ENCODE peak calls at places on chromosomes 12 and 14, in six cellular contexts. One of them, this sample, is unnamed.

GRCh38 chr12:42213954-42214426 is 24.1 kb downstream of the YAF2 start:
- DNase-seq in H1: no peak
- DNase-seq in K562: no peak
- DNase-seq in HepG2: no peak
- DNase-seq in GM12891: no peak
- DNase-seq in GM12878: no peak
- DNase-seq in this sample: no peak

GRCh38 chr12:80567391-80567790 is 123.4 kb downstream of the PTPRQ start:
- DNase-seq in H1: no peak
- DNase-seq in K562: no peak
- DNase-seq in HepG2: no peak
- DNase-seq in GM12891: no peak
- DNase-seq in GM12878: no peak
- DNase-seq in this sample: no peak

GRCh38 chr12:130992448-130992847 is 38.7 kb downstream of the ADGRD1 start:
- DNase-seq in H1: no peak
- DNase-seq in K562: no peak
- DNase-seq in HepG2: no peak
- DNase-seq in GM12891: no peak
- DNase-seq in GM12878: no peak
- DNase-seq in this sample: no peak

GRCh38 chr12:72209096-72209495 is 63.1 kb upstream of the TRHDE start:
- DNase-seq in H1: no peak
- DNase-seq in K562: no peak
- DNase-seq in HepG2: no peak
- DNase-seq in GM12891: no peak
- DNase-seq in GM12878: no peak
- DNase-seq in this sample: no peak

GRCh38 chr14:60133487-60133886 is 31.7 kb downstream of the DHRS7 start:
- DNase-seq in H1: no peak
- DNase-seq in K562: no peak
- DNase-seq in HepG2: no peak
- DNase-seq in GM12891: no peak
- DNase-seq in GM12878: no peak
- DNase-seq in this sample: no peak

GRCh38 chr14:36238666-36239363 is 62.3 kb upstream of the PTCSC3 start:
- DNase-seq in H1: no peak
- DNase-seq in K562: no peak
- DNase-seq in HepG2: no peak
- DNase-seq in GM12891: no peak
- DNase-seq in GM12878: no peak
- DNase-seq in this sample: no peak

GRCh38 chr14:68655021-68655811 is 137.7 kb downstream of the ZFP36L1 start:
- DNase-seq in H1: peak
- DNase-seq in K562: no peak
- DNase-seq in HepG2: peak
- DNase-seq in GM12891: no peak
- DNase-seq in GM12878: no peak
- DNase-seq in this sample: no peak

GRCh38 chr14:92387610-92388009 is 64.6 kb downstream of the SLC24A4 start:
- DNase-seq in H1: no peak
- DNase-seq in K562: no peak
- DNase-seq in HepG2: peak
- DNase-seq in GM12891: no peak
- DNase-seq in GM12878: no peak
- DNase-seq in this sample: no peak

GRCh38 chr14:101196795-101197590 is 293.5 kb upstream of the RTL1 start:
- DNase-seq in H1: peak
- DNase-seq in K562: peak
- DNase-seq in HepG2: no peak
- DNase-seq in GM12891: no peak
- DNase-seq in GM12878: no peak
- DNase-seq in this sample: no peak

GRCh38 chr14:66752109-66752508 is 244.2 kb downstream of the GPHN start:
- DNase-seq in H1: no peak
- DNase-seq in K562: no peak
- DNase-seq in HepG2: no peak
- DNase-seq in GM12891: no peak
- DNase-seq in GM12878: peak
- DNase-seq in this sample: no peak

GRCh38 chr14:66745078-66745477 is 237.1 kb downstream of the GPHN start:
- DNase-seq in H1: no peak
- DNase-seq in K562: no peak
- DNase-seq in HepG2: no peak
- DNase-seq in GM12891: no peak
- DNase-seq in GM12878: no peak
- DNase-seq in this sample: no peak

DNA sequence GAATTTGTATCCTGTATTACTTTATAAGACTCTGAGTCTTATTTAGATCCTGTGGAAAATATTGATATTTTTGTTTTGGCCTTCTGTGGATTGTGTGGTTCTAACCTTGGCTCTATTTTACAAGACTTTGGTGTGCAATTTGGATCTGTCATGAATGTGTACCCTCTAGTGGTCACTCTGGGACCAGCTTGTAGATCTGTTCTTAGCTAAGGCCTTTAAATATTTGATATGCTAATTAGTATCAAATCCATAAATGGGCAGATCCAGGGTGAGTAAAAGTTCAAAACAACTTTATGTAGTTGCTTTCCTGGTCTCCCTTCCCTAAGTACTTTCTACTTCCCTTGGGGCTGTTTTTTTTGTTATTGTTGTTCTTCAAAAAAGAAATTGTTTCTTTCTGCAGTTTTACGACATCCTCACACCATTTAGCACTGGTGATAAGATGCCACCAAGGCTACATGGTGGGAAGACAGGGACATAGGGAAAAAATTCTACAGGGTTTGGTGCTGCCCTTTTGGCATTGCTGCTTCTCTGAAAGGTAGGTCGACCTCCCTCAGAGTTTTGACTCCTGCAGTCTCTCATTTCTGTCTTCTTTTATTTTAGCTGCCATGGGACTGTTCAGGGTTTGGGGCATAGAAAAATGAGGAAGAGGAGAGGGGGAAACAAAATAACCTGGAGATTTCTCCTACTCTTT is 238.5 kb downstream of the GPHN start:
- DNase-seq in H1: no peak
- DNase-seq in K562: peak
- DNase-seq in HepG2: peak
- DNase-seq in GM12891: no peak
- DNase-seq in GM12878: no peak
- DNase-seq in this sample: no peak
- TF ChIP-seq TAF1 in H1: no peak
- TF ChIP-seq TAF1 in K562: no peak
- TF ChIP-seq TAF1 in HepG2: no peak
- TF ChIP-seq TAF1 in GM12891: no peak
- TF ChIP-seq TAF1 in GM12878: no peak
- TF ChIP-seq TAF1 in this sample: no peak

DNA sequence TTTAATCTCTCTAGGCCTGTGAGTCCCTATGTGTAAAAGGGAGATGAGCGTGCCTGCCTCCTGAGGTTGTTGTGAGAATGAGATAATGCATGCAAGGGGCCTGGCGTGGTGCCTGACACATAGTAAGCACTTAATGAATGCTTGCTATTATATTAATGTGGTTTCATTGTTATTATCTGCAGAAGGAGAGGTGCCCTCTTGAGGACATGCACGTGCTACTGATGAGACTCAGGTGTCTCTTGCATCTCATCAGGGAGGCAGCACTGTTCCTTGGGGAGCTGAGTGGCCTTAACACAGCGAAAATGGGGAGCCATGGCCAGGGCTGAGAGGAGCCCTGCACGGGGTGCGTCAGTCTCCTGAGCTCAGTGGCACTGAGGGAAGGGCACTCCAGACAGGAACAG is 29.9 kb upstream of the BCDIN3D start:
- DNase-seq in H1: peak
- DNase-seq in K562: no peak
- DNase-seq in HepG2: no peak
- DNase-seq in GM12891: no peak
- DNase-seq in GM12878: no peak
- DNase-seq in this sample: no peak
- TF ChIP-seq POLR2AphosphoS5 in H1: no peak
- TF ChIP-seq POLR2AphosphoS5 in K562: no peak
- TF ChIP-seq POLR2AphosphoS5 in HepG2: no peak
- TF ChIP-seq POLR2AphosphoS5 in GM12891: no peak
- TF ChIP-seq POLR2AphosphoS5 in GM12878: no peak
- TF ChIP-seq POLR2AphosphoS5 in this sample: no peak

GRCh38 chr12:100293017-100293416 is 26.0 kb downstream of the SCYL2 start:
- DNase-seq in H1: no peak
- DNase-seq in K562: no peak
- DNase-seq in HepG2: no peak
- DNase-seq in GM12891: no peak
- DNase-seq in GM12878: no peak
- DNase-seq in this sample: no peak

GRCh38 chr12:100289011-100289410 is 22.0 kb downstream of the SCYL2 start:
- DNase-seq in H1: no peak
- DNase-seq in K562: no peak
- DNase-seq in HepG2: no peak
- DNase-seq in GM12891: no peak
- DNase-seq in GM12878: no peak
- DNase-seq in this sample: no peak

GRCh38 chr12:100295764-100296555 is 29.0 kb downstream of the SCYL2 start:
- DNase-seq in H1: no peak
- DNase-seq in K562: no peak
- DNase-seq in HepG2: no peak
- DNase-seq in GM12891: no peak
- DNase-seq in GM12878: no peak
- DNase-seq in this sample: no peak

GRCh38 chr12:100290016-100290415 is 23.0 kb downstream of the SCYL2 start:
- DNase-seq in H1: no peak
- DNase-seq in K562: no peak
- DNase-seq in HepG2: no peak
- DNase-seq in GM12891: no peak
- DNase-seq in GM12878: no peak
- DNase-seq in this sample: no peak
- TF ChIP-seq POLR2A in H1: no peak
- TF ChIP-seq POLR2A in K562: no peak
- TF ChIP-seq POLR2A in HepG2: no peak
- TF ChIP-seq POLR2A in GM12891: no peak
- TF ChIP-seq POLR2A in GM12878: no peak
- TF ChIP-seq POLR2A in this sample: no peak

DNA sequence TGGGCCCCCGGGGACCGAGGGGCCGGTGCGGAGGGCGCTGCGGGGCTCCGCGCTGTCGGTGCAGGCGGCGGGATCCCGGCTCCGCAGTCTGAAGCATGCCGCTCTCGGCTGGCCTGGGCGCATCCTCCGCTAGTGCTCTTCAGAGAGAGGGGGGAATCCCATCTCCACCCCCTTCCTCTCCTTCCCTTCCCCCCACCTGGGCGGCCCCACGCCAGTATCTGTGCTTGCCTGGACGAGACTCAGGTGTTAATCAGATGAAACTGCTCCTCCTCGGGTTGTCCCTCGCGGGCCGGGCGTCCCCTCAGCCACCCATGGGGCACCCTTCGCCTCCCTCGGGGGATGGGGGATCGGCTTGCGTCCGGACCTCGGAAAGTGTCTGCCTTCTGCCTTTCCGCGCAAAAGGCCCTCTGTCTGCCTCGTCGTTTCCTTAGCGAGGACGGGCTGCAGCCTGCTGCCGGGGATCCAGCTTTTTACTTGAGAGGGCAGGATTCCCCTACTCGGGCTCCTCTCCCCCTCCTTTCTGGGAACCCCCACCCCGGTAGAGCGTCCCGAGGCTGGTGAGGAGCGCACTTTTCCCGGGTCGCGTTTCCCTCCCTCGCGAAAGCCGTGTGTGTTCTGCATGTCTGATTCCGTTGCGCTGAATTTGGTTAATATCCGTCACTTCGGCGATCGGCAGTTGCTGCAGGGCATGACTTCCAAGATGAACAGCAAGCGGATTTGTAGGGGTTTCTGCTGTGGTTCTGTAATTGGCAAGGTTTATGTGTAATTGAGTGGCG is 1.1 kb downstream of the GPHN start:
- DNase-seq in H1: peak
- DNase-seq in K562: peak
- DNase-seq in HepG2: no peak
- DNase-seq in GM12891: peak
- DNase-seq in GM12878: peak
- DNase-seq in this sample: peak
- TF ChIP-seq TAF1 in H1: no peak
- TF ChIP-seq TAF1 in K562: no peak
- TF ChIP-seq TAF1 in HepG2: no peak
- TF ChIP-seq TAF1 in GM12891: no peak
- TF ChIP-seq TAF1 in GM12878: no peak
- TF ChIP-seq TAF1 in this sample: no peak

GRCh38 chr12:46446645-46447044 is 74.1 kb upstream of the SLC38A2 start:
- DNase-seq in H1: no peak
- DNase-seq in K562: no peak
- DNase-seq in HepG2: no peak
- DNase-seq in GM12891: no peak
- DNase-seq in GM12878: no peak
- DNase-seq in this sample: no peak
- TF ChIP-seq POLR2AphosphoS5 in H1: no peak
- TF ChIP-seq POLR2AphosphoS5 in K562: no peak
- TF ChIP-seq POLR2AphosphoS5 in HepG2: no peak
- TF ChIP-seq POLR2AphosphoS5 in GM12891: no peak
- TF ChIP-seq POLR2AphosphoS5 in GM12878: no peak
- TF ChIP-seq POLR2AphosphoS5 in this sample: no peak

DNA sequence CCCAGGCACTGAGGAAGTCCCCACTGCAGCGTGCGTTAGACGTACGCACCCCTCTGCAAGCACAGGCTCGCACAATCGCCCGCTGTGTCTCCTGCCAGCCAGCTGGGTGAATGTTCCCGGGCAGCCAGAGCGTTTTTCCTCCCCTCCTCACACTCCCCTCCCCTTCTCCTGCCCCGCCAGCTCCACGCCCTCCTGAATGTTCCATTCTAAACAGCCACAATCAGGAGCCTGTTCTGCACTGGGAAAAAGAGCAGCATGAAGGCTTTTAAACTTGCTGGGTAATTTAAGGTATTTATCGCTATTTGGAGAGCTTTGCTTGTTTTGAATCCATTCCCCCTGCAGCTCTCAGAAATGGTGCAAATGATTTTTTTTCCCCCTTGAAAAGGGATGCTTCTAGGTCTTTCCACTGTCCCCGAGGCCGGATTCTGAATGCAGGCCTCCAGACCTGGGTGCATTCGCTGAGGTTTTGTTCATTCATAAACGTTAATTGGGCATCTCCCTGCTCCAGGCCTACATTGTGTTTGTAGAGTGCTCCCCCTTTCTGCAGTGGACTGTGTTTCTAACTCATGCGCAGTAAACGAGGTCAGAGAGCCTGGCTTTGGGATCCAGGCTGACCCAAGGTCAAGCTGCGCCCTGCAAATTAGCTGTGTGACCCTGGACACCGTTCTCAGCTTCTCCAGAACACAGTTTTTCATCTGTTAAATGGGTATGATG is 212.5 kb downstream of the CHST11 start:
- DNase-seq in H1: no peak
- DNase-seq in K562: peak
- DNase-seq in HepG2: no peak
- DNase-seq in GM12891: no peak
- DNase-seq in GM12878: no peak
- DNase-seq in this sample: no peak
- TF ChIP-seq POLR2A in H1: no peak
- TF ChIP-seq POLR2A in K562: no peak
- TF ChIP-seq POLR2A in HepG2: no peak
- TF ChIP-seq POLR2A in GM12891: no peak
- TF ChIP-seq POLR2A in GM12878: no peak
- TF ChIP-seq POLR2A in this sample: no peak

This sample was measured in GM12892.